ENCODE peak calls at places on chromosomes 11 and 22, in eight cellular contexts. A, N, Z, L, E, M, Q and D are unnamed samples.
A peak's percentile ranks its signal among the peaks of the same experiment; 100 is the strongest.

GRCh38 chr11:69300124-69301032 is 6.4 kb downstream of the MYEOV start:
- DNase-seq in A (peak; percentile 48), N (no peak), Z (no peak), L (no peak), E (no peak), M (no peak), Q (peak; percentile 94), D (no peak)

GRCh38 chr11:45815747-45816146 is 10.8 kb downstream of the SLC35C1 start:
- DNase-seq in A (no peak), N (peak; percentile 7), Z (no peak), L (peak; percentile 51), E (no peak), M (no peak), Q (peak; percentile 31), D (no peak)

GRCh38 chr22:30273196-30273595 is 6.5 kb upstream of the OSM start:
- DNase-seq in A (no peak), N (no peak), Z (no peak), L (no peak), E (no peak), M (no peak), Q (no peak), D (no peak)

GRCh38 chr11:19076744-19077589 is 16.4 kb upstream of the MRGPRX2 start:
- DNase-seq in A (peak; percentile 10), N (peak; percentile 19), Z (no peak), L (peak; percentile 78), E (peak; percentile 45), M (peak; percentile 26), Q (peak; percentile 58), D (no peak)

GRCh38 chr11:22432331-22433065 is 94.3 kb downstream of the SLC17A6 start:
- DNase-seq in A (peak; percentile 8), N (peak; percentile 21), Z (no peak), L (no peak), E (no peak), M (peak; percentile 71), Q (no peak), D (no peak)

GRCh38 chr11:2807801-2808241 is 77.8 kb downstream of the CDKN1C start:
- DNase-seq in A (no peak), N (peak; percentile 34), Z (no peak), L (no peak), E (no peak), M (no peak), Q (no peak), D (no peak)

GRCh38 chr11:70878366-70878765 is 374.0 kb downstream of the SHANK2 start:
- DNase-seq in A (no peak), N (no peak), Z (no peak), L (no peak), E (no peak), M (no peak), Q (no peak), D (no peak)

GRCh38 chr11:103970850-103971249 is 65.6 kb upstream of the DDI1 start:
- DNase-seq in A (no peak), N (no peak), Z (no peak), L (no peak), E (no peak), M (no peak), Q (no peak), D (no peak)

GRCh38 chr22:39244073-39244495 is 698 bp downstream of the PDGFB start:
- DNase-seq in A (no peak), N (no peak), Z (no peak), L (peak; percentile 53), E (no peak), M (no peak), Q (no peak), D (no peak)

GRCh38 chr11:57626895-57627294 is 22.8 kb downstream of the YPEL4 start:
- DNase-seq in A (no peak), N (no peak), Z (no peak), L (no peak), E (no peak), M (no peak), Q (no peak), D (no peak)

GRCh38 chr22:44898236-44898635 is 111.6 kb downstream of the PHF21B start:
- DNase-seq in A (no peak), N (no peak), Z (no peak), L (no peak), E (no peak), M (no peak), Q (no peak), D (no peak)

GRCh38 chr22:45581549-45582080 is 78.9 kb downstream of the FBLN1 start:
- DNase-seq in A (no peak), N (no peak), Z (no peak), L (no peak), E (no peak), M (no peak), Q (no peak), D (no peak)

GRCh38 chr11:17273668-17274321 is 2.7 kb upstream of the NUCB2 start:
- DNase-seq in A (no peak), N (no peak), Z (no peak), L (peak; percentile 24), E (no peak), M (no peak), Q (no peak), D (no peak)

GRCh38 chr11:11931461-11932055 is 76.9 kb downstream of the DKK3 start:
- DNase-seq in A (peak; percentile 56), N (peak; percentile 44), Z (peak; percentile 28), L (peak; percentile 39), E (no peak), M (peak; percentile 21), Q (peak; percentile 77), D (no peak)

GRCh38 chr11:66891849-66892660 is 35.2 kb downstream of the LRFN4 start:
- DNase-seq in A (peak; percentile 94), N (no peak), Z (peak; percentile 73), L (peak; percentile 72), E (no peak), M (no peak), Q (peak; percentile 97), D (no peak)

GRCh38 chr11:6681949-6682348 is 1.2 kb downstream of the MRPL17 start:
- DNase-seq in A (no peak), N (no peak), Z (no peak), L (no peak), E (no peak), M (no peak), Q (peak; percentile 36), D (no peak)

GRCh38 chr11:537622-538430 is 499 bp downstream of the LRRC56 start:
- DNase-seq in A (no peak), N (no peak), Z (no peak), L (peak; percentile 5), E (no peak), M (no peak), Q (no peak), D (no peak)

GRCh38 chr11:130029137-130029536 is 26.5 kb upstream of the PRDM10 start:
- DNase-seq in A (no peak), N (no peak), Z (no peak), L (no peak), E (no peak), M (no peak), Q (no peak), D (no peak)